ENCODE peak calls at places on chromosomes 5 and 9, in eight cellular contexts. C is uterus, P is stomach, Y is spleen, F is heart left ventricle, L is K562, K is prostate gland, B is ovary. M is an unnamed sample.

GRCh38 chr9:119289740-119290139 is 79.5 kb downstream of the BRINP1 start:
- DNase-seq in C (no peak), K (peak; percentile 67), L (peak; percentile 12), Y (no peak), B (no peak), F (peak; percentile 47), P (peak; percentile 33), M (peak; percentile 63)

GRCh38 chr9:68950689-68951088 is 63.2 kb downstream of the PRKACG start:
- DNase-seq in L (no peak), K (no peak), P (no peak), F (no peak), Y (no peak), B (no peak), C (no peak), M (no peak)

GRCh38 chr9:69389437-69389995 is 64.5 kb downstream of the ENTREP1 start:
- DNase-seq in B (no peak), P (no peak), C (no peak), K (no peak), Y (no peak), L (no peak), F (no peak), M (no peak)

GRCh38 chr5:66633754-66634153 is 37.6 kb downstream of the MAST4 start:
- DNase-seq in B (no peak), F (no peak), K (no peak), P (no peak), Y (no peak), C (no peak), L (no peak), M (no peak)

GRCh38 chr5:113434889-113435288 is at the start of gene TSSK1B:
- DNase-seq in F (no peak), Y (no peak), K (no peak), C (no peak), P (no peak), B (no peak), L (no peak), M (no peak)

GRCh38 chr5:6496207-6496584 is 47.5 kb downstream of the UBE2QL1 start:
- DNase-seq in F (no peak), B (no peak), P (no peak), C (no peak), L (no peak), Y (no peak), K (no peak), M (no peak)

GRCh38 chr9:90124961-90125360 is 517.7 kb downstream of the DIRAS2 start:
- DNase-seq in Y (no peak), F (no peak), B (no peak), K (no peak), P (no peak), C (no peak), L (no peak), M (no peak)

GRCh38 chr5:42984307-42984706 is 55.8 kb downstream of the ANXA2R start:
- DNase-seq in Y (no peak), B (no peak), P (no peak), L (no peak), F (no peak), K (no peak), C (no peak), M (no peak)

GRCh38 chr5:97078958-97079357 is 63.5 kb downstream of the LIX1 start:
- DNase-seq in L (no peak), Y (no peak), K (no peak), P (no peak), B (no peak), F (no peak), C (no peak), M (no peak)

GRCh38 chr9:130555061-130555460 is 24.3 kb upstream of the FUBP3 start:
- DNase-seq in K (no peak), P (no peak), L (no peak), Y (no peak), F (no peak), B (no peak), C (no peak), M (no peak)

GRCh38 chr9:91186311-91187101 is 175.2 kb downstream of the AUH start:
- DNase-seq in B (no peak), L (peak; percentile 52), F (no peak), K (no peak), P (peak; percentile 23), Y (no peak), C (no peak), M (no peak)

GRCh38 chr5:10479226-10479721 is 37.6 kb downstream of the ROPN1L start:
- DNase-seq in B (no peak), Y (peak; percentile 62), K (no peak), F (no peak), P (peak; percentile 47), C (no peak), L (no peak), M (no peak)

GRCh38 chr9:132182609-132183073 is 20.8 kb downstream of the NTNG2 start:
- DNase-seq in C (peak; percentile 29), F (no peak), Y (no peak), K (no peak), P (no peak), B (no peak), L (no peak), M (peak; percentile 61)

GRCh38 chr5:67578011-67578410 is 381.4 kb upstream of the CD180 start:
- DNase-seq in B (no peak), C (no peak), K (no peak), Y (no peak), L (no peak), F (no peak), P (no peak), M (no peak)

GRCh38 chr5:172910828-172911627 is 48.2 kb upstream of the RPL26L1 start:
- DNase-seq in P (peak; percentile 55), L (no peak), C (peak; percentile 71), K (no peak), Y (peak; percentile 92), B (no peak), F (peak; percentile 68), M (peak; percentile 100)

GRCh38 chr5:116856271-116856670 is 281.6 kb upstream of the SEMA6A start:
- DNase-seq in Y (no peak), K (no peak), L (no peak), F (no peak), P (no peak), C (no peak), B (no peak), M (no peak)

GRCh38 chr9:107070591-107070990 is 207.6 kb downstream of the ZNF462 start:
- DNase-seq in P (no peak), K (no peak), F (no peak), L (no peak), B (no peak), C (no peak), Y (no peak), M (no peak)
- H3K9me3 ChIP-seq in P (no peaks in the 10 kb centered on the region), K (no peaks in the 10 kb centered on the region), F (no peaks in the 10 kb centered on the region), L (no peaks in the 10 kb centered on the region), B (no peaks in the 10 kb centered on the region), C (no peaks in the 10 kb centered on the region), Y (no peaks in the 10 kb centered on the region), M (no peaks in the 10 kb centered on the region)

GRCh38 chr9:98842510-98842909 is 35.0 kb downstream of the GALNT12 start:
- DNase-seq in Y (no peak), B (no peak), C (no peak), P (no peak), F (no peak), K (no peak), L (no peak), M (no peak)
- TF ChIP-seq POLR2A in Y (no peak), B (no peak), C (no peak), P (no peak), F (no peak), K (no peak), L (no peak), M (no peak)

GRCh38 chr9:133236291-133237071 is 27.4 kb upstream of the OBP2B start:
- DNase-seq in F (no peak), K (no peak), B (peak; percentile 67), P (no peak), C (peak; percentile 14), L (no peak), Y (peak; percentile 73), M (no peak)
- H3K9me3 ChIP-seq in F (no peaks in the 10 kb centered on the region), K (no peaks in the 10 kb centered on the region), B (no peaks in the 10 kb centered on the region), P (no peaks in the 10 kb centered on the region), C (no peaks in the 10 kb centered on the region), L (no peaks in the 10 kb centered on the region), Y (no peaks in the 10 kb centered on the region), M (no peaks in the 10 kb centered on the region)

GRCh38 chr5:132265336-132266030 is 8.0 kb downstream of the PDLIM4 start:
- DNase-seq in K (peak; percentile 67), B (peak; percentile 61), Y (peak; percentile 20), F (peak; percentile 69), P (no peak), C (peak; percentile 84), L (no peak), M (peak; percentile 33)
- TF ChIP-seq POLR2A in K (peak; percentile 73), B (peak; percentile 17), Y (no peak), F (peak; percentile 38), P (no peak), C (peak; percentile 43), L (no peak), M (no peak)

GRCh38 chr5:179080724-179081123 is 20.6 kb downstream of the ZNF354C start:
- DNase-seq in F (no peak), Y (no peak), B (no peak), L (no peak), P (no peak), C (no peak), K (no peak), M (no peak)

GRCh38 chr5:179079165-179079987 is 19.2 kb downstream of the ZNF354C start:
- DNase-seq in K (no peak), B (no peak), C (no peak), Y (no peak), L (no peak), P (no peak), F (no peak), M (no peak)
- H3K9me3 ChIP-seq in K (peaks cover 19% of the 10 kb centered on the region), B (peaks cover 16% of the 10 kb centered on the region), C (peaks cover 96% of the 10 kb centered on the region), Y (peaks cover 100% of the 10 kb centered on the region), L (peaks cover 4% of the 10 kb centered on the region), P (peaks cover 99% of the 10 kb centered on the region), F (peaks cover 76% of the 10 kb centered on the region), M (peaks cover 98% of the 10 kb centered on the region)

DNA sequence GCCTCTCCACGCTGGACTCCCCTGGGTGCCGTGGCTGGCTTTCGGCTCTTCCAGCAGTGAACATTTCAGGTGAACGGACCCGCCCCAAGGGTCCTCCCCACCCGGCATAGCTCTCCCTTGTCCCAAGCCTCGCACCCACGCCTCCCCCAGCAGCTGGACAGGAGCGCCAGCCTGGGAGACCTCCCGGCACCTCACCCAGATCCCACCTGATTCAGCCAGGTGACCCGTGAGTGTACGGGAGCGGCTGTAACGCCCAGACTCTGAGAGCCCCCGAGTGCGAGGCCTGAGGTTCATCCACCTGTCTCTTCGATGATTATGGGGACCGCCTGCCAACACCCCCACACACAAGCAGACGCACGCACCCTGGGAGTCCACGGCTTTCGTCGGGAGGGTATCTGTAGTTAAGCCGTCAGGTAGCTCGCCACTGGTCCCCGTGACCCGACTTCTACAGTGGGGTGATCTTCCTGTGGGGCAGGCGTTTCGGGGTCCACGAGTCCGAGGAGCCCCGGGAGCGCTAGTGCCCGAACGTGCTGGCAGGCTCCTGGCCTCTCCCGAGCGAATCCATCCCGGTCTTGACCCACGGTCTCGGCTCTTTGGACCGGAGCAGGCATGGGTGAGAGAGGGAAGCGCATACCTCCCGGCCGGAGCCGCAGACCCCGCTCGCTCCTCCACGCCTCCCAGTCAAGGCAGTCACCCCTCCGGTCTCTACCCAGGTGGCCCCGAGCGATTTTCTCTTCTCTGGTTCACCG is 14.9 kb downstream of the TRIM7 start:
- DNase-seq in L (no peak), B (peak; percentile 51), F (no peak), P (peak; percentile 33), Y (peak; percentile 87), C (no peak), K (no peak), M (peak; percentile 36)
- TF ChIP-seq POLR2A in L (no peak), B (no peak), F (no peak), P (no peak), Y (no peak), C (no peak), K (no peak), M (no peak)

M was measured in adrenal gland.